ENCODE peak calls at places on chromosomes 13 and 19, in seven cellular contexts. A is CD8-positive, alpha-beta T cell; X is left ventricle myocardium inferior; J is adrenal gland; F is lung; Z is WERI-Rb-1; N is mesendoderm. T is an unnamed sample. For H3K27me3, the result is how much of the 10 kb centered on the place peaks cover.

GRCh38 chr19:28401739-28402138 is 811.2 kb downstream of the UQCRFS1 start:
- DNase-seq in A (no peak), X (no peak), J (no peak), F (no peak), Z (no peak), N (no peak), T (no peak)

GRCh38 chr19:17526922-17527321 is 15.5 kb downstream of the PGLS start:
- DNase-seq in A (no peak), X (no peak), J (no peak), F (no peak), Z (no peak), N (no peak), T (no peak)

GRCh38 chr19:33613601-33614000 is 8.2 kb upstream of the CHST8 start:
- DNase-seq in A (no peak), X (no peak), J (no peak), F (no peak), Z (peak), N (no peak), T (no peak)

GRCh38 chr19:38838986-38839761 is 7.6 kb upstream of the ECH1 start:
- DNase-seq in A (no peak), X (no peak), J (no peak), F (no peak), Z (no peak), N (no peak), T (no peak)

GRCh38 chr13:36519432-36519831 is 87.1 kb downstream of the CCNA1 start:
- DNase-seq in A (no peak), X (no peak), J (no peak), F (no peak), Z (no peak), N (peak), T (no peak)

GRCh38 chr19:13076320-13076719 is 26.3 kb downstream of the LYL1 start:
- DNase-seq in A (no peak), X (no peak), J (no peak), F (no peak), Z (no peak), N (no peak), T (no peak)

GRCh38 chr19:54147676-54148075 is 10.1 kb downstream of the CNOT3 start:
- DNase-seq in A (no peak), X (peak), J (no peak), F (no peak), Z (no peak), N (no peak), T (no peak)

GRCh38 chr19:3857449-3858003 is 11.3 kb downstream of the ZFR2 start:
- DNase-seq in A (no peak), X (no peak), J (no peak), F (no peak), Z (no peak), N (no peak), T (no peak)

GRCh38 chr19:32129141-32129540 is 216.3 kb upstream of the ZNF507 start:
- DNase-seq in A (no peak), X (no peak), J (no peak), F (no peak), Z (no peak), N (no peak), T (no peak)

GRCh38 chr19:55432355-55432959 is 10.6 kb downstream of the SHISA7 start:
- DNase-seq in A (no peak), X (no peak), J (no peak), F (no peak), Z (no peak), N (no peak), T (no peak)

GRCh38 chr13:80362488-80362887 is 21.6 kb upstream of the SPRY2 start:
- DNase-seq in A (no peak), X (no peak), J (no peak), F (no peak), Z (no peak), N (no peak), T (no peak)

GRCh38 chr19:4821265-4821664 is 10.2 kb downstream of the TICAM1 start:
- DNase-seq in A (no peak), X (no peak), J (no peak), F (no peak), Z (no peak), N (no peak), T (no peak)

GRCh38 chr13:49436890-49437289 is 7.0 kb downstream of the CAB39L start:
- DNase-seq in A (no peak), X (peak), J (peak), F (no peak), Z (no peak), N (no peak), T (peak)

GRCh38 chr13:81396172-81396571 is 1055.2 kb upstream of the SPRY2 start:
- DNase-seq in A (no peak), X (no peak), J (no peak), F (no peak), Z (no peak), N (no peak), T (no peak)

GRCh38 chr19:7680606-7681335 is at the start of gene TRAPPC5:
- DNase-seq in A (peak), X (peak), J (peak), F (peak), Z (peak), N (peak), T (peak)

GRCh38 chr19:40178756-40179155 is 12.5 kb upstream of the MAP3K10 start:
- DNase-seq in A (no peak), X (no peak), J (no peak), F (no peak), Z (no peak), N (no peak), T (no peak)

GRCh38 chr19:33393286-33394005 is 19.9 kb downstream of the CEBPG start:
- DNase-seq in A (no peak), X (peak), J (no peak), F (no peak), Z (no peak), N (no peak), T (peak)

GRCh38 chr13:20148501-20149183 is 12.2 kb downstream of the GJA3 start:
- DNase-seq in A (no peak), X (no peak), J (no peak), F (no peak), Z (no peak), N (no peak), T (no peak)

GRCh38 chr13:20144141-20144850 is 16.6 kb downstream of the GJA3 start:
- DNase-seq in A (no peak), X (no peak), J (no peak), F (no peak), Z (no peak), N (no peak), T (no peak)

GRCh38 chr13:20146381-20146780 is 14.5 kb downstream of the GJA3 start:
- DNase-seq in A (no peak), X (no peak), J (no peak), F (no peak), Z (no peak), N (no peak), T (no peak)

GRCh38 chr13:20142927-20143480 is 17.8 kb downstream of the GJA3 start:
- DNase-seq in A (no peak), X (no peak), J (no peak), F (no peak), Z (no peak), N (no peak), T (no peak)

DNA sequence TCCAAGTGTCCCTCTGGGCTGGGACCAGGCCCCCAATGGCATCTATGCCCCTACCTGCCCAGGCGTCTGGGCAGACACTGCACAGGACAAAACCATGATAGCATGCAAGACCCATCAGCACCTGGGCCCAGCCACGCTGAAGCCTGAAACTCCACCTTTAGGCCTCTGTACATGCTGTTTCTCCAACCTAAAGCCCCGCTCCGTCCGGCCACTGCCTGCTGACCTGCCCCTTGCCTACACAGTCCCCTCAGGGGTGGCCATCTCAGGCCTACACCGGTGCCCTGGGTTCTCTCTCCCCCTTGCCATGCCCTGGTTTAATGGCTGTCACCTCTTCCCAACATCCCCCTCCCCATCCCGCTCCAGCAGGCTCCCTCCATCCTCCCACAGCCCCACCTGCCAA is 15.3 kb downstream of the GJA3 start:
- DNase-seq in A (no peak), X (no peak), J (no peak), F (no peak), Z (no peak), N (no peak), T (no peak)
- H3K27me3 ChIP-seq in A (under half), X (half or more), J (under half), F (under half), Z (half or more), N (under half), T (under half)

GRCh38 chr13:99898421-99898820 is 73.1 kb downstream of the ZIC5 start:
- DNase-seq in A (no peak), X (no peak), J (no peak), F (no peak), Z (peak), N (no peak), T (no peak)

GRCh38 chr13:99895428-99895998 is 76.1 kb downstream of the ZIC5 start:
- DNase-seq in A (no peak), X (no peak), J (no peak), F (no peak), Z (no peak), N (no peak), T (no peak)

GRCh38 chr13:99894835-99895427 is 76.6 kb downstream of the ZIC5 start:
- DNase-seq in A (no peak), X (no peak), J (no peak), F (no peak), Z (no peak), N (peak), T (no peak)

GRCh38 chr13:99895999-99896695 is 75.4 kb downstream of the ZIC5 start:
- DNase-seq in A (no peak), X (no peak), J (no peak), F (no peak), Z (no peak), N (peak), T (no peak)

GRCh38 chr13:99896712-99897440 is 74.7 kb downstream of the ZIC5 start:
- DNase-seq in A (no peak), X (no peak), J (no peak), F (no peak), Z (no peak), N (no peak), T (no peak)
- H3K4me3 ChIP-seq in A (no peak), X (no peak), J (no peak), F (no peak), Z (no peak), N (no peak), T (no peak)

DNA sequence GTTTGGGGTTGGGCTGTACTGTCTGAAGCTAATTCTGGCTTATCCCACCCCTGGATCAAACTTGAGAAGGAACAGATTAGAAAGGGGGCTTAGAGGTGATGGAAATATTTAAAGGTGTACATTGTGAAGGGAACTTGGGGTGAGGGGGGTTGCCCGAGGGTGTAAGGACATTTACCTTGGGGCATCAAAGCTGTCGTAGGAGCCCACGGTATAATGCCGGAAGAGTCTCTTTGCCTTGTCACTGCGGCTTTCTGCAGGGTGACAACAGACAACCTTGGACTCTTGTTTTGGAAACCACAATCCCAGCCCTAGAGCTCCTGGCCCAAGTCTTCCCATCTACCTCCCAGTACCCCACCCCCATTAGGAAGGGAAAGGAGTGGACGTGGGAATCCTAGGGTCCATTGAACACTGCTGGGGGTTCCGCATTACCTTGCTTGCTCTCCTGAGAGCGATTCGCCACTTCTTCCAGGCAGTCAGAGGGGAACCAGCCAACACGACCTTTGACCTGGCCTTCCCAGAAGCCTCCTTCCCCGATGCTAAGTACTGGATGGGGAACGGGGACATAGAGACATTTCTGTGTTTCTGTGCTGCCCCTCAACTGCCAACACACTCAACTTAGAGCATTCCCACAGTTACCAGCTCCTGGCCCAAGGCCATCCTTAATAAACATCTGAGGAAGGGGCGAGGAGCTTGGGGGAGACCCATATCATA is 22.0 kb downstream of the SHANK1 start:
- DNase-seq in A (no peak), X (no peak), J (no peak), F (no peak), Z (no peak), N (no peak), T (no peak)
- H3K27me3 ChIP-seq in A (under half), X (half or more), J (under half), F (under half), Z (under half), N (under half), T (under half)

DNA sequence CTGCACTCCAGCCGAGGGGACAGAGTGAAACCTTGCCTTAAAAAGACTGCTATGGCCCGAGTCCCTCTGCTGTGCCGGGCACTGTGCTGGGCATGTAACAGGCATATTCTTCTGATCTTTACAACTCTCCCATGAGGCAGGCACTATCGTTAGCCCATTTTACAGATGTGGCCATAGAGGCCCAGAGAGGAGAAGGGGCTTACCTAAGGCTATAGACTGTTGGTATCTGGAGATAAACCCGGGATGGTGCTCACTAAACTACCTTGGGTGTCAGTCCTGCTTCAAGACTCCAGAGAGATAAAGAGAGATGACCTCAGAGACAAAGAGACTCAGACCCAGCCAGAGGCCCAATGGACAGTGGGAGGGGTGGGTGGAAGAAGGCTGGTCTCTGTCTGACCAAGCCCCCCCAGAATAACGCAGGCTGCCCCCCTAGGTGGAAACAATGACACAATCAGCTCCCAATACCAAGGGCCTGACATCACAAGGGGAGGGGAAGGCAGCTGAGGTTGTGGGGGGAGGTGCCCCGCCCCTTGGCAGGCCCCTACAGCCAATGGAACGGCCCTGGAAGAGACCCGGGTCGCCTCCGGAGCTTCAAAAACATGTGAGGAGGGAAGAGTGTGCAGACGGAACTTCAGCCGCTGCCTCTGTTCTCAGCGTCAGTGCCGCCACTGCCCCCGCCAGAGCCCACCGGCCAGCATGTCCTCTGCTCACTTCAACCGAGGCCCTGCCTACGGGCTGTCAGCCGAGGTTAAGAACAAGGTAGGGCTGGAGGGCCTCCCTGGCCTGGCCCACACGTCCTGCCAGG is at the start of gene CNN1:
- DNase-seq in A (no peak), X (peak), J (no peak), F (no peak), Z (peak), N (peak), T (no peak)
- H3K4me3 ChIP-seq in A (no peak), X (peak), J (no peak), F (peak), Z (peak), N (peak), T (peak)

GRCh38 chr19:45969676-45970075 is 4.0 kb downstream of the NOVA2 start:
- DNase-seq in A (no peak), X (no peak), J (no peak), F (no peak), Z (no peak), N (no peak), T (no peak)
- H3K27me3 ChIP-seq in A (under half), X (half or more), J (under half), F (under half), Z (under half), N (under half), T (under half)

GRCh38 chr19:46546194-46546896 is 50.7 kb upstream of the PNMA8B start:
- DNase-seq in A (no peak), X (no peak), J (peak), F (peak), Z (peak), N (peak), T (no peak)
- H3K4me3 ChIP-seq in A (no peak), X (peak), J (peak), F (no peak), Z (no peak), N (no peak), T (peak)

GRCh38 chr19:41708481-41708880 is at the start of gene CEACAM5:
- DNase-seq in A (no peak), X (no peak), J (no peak), F (no peak), Z (no peak), N (no peak), T (no peak)

GRCh38 chr19:41707871-41708371 is 505 bp upstream of the CEACAM5 start:
- DNase-seq in A (no peak), X (no peak), J (no peak), F (no peak), Z (no peak), N (no peak), T (no peak)

GRCh38 chr19:41709951-41710645 is 1.7 kb downstream of the CEACAM5 start:
- DNase-seq in A (no peak), X (no peak), J (no peak), F (no peak), Z (no peak), N (no peak), T (no peak)

GRCh38 chr19:41714598-41714997 is 6.2 kb downstream of the CEACAM5 start:
- DNase-seq in A (no peak), X (no peak), J (no peak), F (no peak), Z (no peak), N (no peak), T (no peak)

DNA sequence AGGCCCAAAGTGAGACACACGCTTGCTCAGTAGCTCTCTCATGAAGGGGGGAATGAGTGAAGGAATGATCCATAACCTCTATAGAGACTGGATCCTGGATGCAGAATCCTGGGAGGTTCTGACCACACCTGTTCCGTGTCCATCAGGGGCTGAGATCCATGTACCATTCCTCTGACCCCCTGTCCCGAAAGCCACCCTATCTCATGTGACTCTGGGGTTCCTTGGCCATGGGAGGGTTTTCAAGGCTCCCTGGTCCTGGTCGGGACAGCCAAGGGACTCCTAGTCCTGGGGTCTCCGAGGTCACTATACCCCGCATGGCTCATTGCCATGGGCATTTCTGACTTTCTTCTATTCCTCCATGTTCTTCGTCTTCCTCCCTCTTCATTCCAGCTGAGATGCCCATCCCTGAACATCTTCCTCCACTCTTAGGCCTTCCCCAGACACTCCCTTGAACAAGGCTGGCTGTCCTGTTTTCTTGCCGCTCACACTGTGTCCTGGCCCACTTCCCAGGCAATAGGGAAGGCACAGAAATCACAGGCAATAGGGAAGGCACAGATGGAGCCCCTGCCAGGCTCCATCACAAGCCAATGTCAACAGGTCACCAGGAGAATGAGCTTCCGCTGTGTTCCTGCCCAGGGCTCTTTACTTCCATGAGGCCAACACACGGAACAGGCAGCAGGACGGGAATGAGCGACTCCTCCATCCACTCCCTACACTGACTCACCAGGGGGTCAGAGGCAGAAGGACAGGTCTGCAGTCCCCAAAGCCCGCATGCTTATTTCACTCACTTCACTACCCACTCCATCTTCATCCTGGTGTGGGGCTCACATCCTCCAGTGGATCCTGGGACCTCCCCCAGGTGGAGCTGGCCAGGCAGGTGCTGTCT is 3.2 kb downstream of the CEACAM5 start:
- DNase-seq in A (no peak), X (no peak), J (no peak), F (no peak), Z (no peak), N (no peak), T (no peak)
- H3K27me3 ChIP-seq in A (under half), X (half or more), J (under half), F (under half), Z (half or more), N (under half), T (under half)

DNA sequence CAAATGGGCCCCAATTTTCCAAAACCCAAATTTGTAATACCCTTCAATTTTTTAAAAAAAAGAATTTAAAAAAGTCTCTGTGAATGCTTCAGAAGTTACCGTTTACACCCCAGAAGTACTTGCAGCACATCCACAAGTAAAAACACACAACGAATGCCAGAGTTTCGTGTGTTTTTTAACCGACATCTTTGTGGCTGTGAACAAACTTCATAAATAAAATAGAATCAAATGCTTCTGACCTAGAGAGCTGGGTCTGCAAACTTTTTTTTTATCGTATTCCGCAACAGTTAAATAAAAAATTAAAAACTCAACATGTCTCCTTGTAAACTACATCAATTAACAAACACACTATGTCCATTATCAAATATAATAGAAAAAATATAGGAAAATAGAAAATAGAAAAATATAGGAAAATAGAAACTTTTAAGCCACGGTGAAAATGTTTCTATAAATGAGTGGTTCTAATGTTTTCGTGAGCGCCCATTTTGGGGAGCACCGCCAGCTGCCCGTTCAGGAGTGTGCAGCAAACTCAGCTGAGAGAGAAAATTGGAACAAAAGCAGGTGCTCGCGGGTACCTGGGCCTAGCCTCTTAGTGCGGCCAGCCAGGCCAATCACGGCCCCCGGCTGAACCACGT is 384 bp upstream of the PDX1 start:
- DNase-seq in A (no peak), X (no peak), J (no peak), F (no peak), Z (no peak), N (no peak), T (no peak)
- H3K4me3 ChIP-seq in A (no peak), X (peak), J (no peak), F (no peak), Z (peak), N (no peak), T (peak)